ENCODE peak calls at places on chromosomes 16 and 17, in four cellular contexts. One of them, this sample, is unnamed.

GRCh38 chr17:40015005-40015997 is at the start of gene CSF3:
- DNase-seq in neuronal stem cell: no peak
- DNase-seq in choroid plexus epithelial cell: no peak
- DNase-seq in left lung: peak
- DNase-seq in this sample: no peak

GRCh38 chr17:40024901-40025300 is 9.7 kb downstream of the CSF3 start:
- DNase-seq in left lung: no peak
- DNase-seq in neuronal stem cell: no peak
- DNase-seq in choroid plexus epithelial cell: peak
- DNase-seq in this sample: no peak

GRCh38 chr16:84677017-84677803 is 22.6 kb upstream of the USP10 start:
- DNase-seq in left lung: no peak
- DNase-seq in choroid plexus epithelial cell: peak
- DNase-seq in neuronal stem cell: no peak
- DNase-seq in this sample: no peak

GRCh38 chr17:49707246-49707607 is 537 bp downstream of the SLC35B1 start:
- DNase-seq in left lung: no peak
- DNase-seq in neuronal stem cell: no peak
- DNase-seq in choroid plexus epithelial cell: peak
- DNase-seq in this sample: no peak

GRCh38 chr17:42422958-42423712 is at the start of gene CAVIN1:
- DNase-seq in choroid plexus epithelial cell: peak
- DNase-seq in left lung: peak
- DNase-seq in neuronal stem cell: peak
- DNase-seq in this sample: peak

GRCh38 chr17:74864866-74865395 is 5.2 kb upstream of the GRIN2C start:
- DNase-seq in choroid plexus epithelial cell: peak
- DNase-seq in neuronal stem cell: peak
- DNase-seq in left lung: peak
- DNase-seq in this sample: peak

GRCh38 chr16:2838928-2839327 is 8.8 kb downstream of the ZG16B start:
- DNase-seq in choroid plexus epithelial cell: peak
- DNase-seq in neuronal stem cell: peak
- DNase-seq in left lung: peak
- DNase-seq in this sample: no peak

GRCh38 chr17:31492880-31493655 is 101.6 kb downstream of the RAB11FIP4 start:
- DNase-seq in choroid plexus epithelial cell: no peak
- DNase-seq in neuronal stem cell: no peak
- DNase-seq in left lung: no peak
- DNase-seq in this sample: peak

GRCh38 chr16:81697321-81697885 is 81.7 kb upstream of the PLCG2 start:
- DNase-seq in neuronal stem cell: no peak
- DNase-seq in left lung: peak
- DNase-seq in choroid plexus epithelial cell: peak
- DNase-seq in this sample: peak

GRCh38 chr17:47317119-47317518 is 6.6 kb upstream of the EFCAB13 start:
- DNase-seq in neuronal stem cell: no peak
- DNase-seq in left lung: no peak
- DNase-seq in choroid plexus epithelial cell: no peak
- DNase-seq in this sample: no peak

GRCh38 chr16:52318259-52319008 is 228.5 kb downstream of the TOX3 start:
- DNase-seq in choroid plexus epithelial cell: no peak
- DNase-seq in left lung: no peak
- DNase-seq in neuronal stem cell: no peak
- DNase-seq in this sample: no peak

GRCh38 chr16:83901101-83901500 is 2.2 kb downstream of the MLYCD start:
- DNase-seq in left lung: no peak
- DNase-seq in neuronal stem cell: no peak
- DNase-seq in choroid plexus epithelial cell: peak
- DNase-seq in this sample: no peak

GRCh38 chr17:16419074-16419928 is 3.9 kb downstream of the TRPV2 start:
- DNase-seq in choroid plexus epithelial cell: peak
- DNase-seq in left lung: no peak
- DNase-seq in neuronal stem cell: no peak
- DNase-seq in this sample: no peak

GRCh38 chr17:3754458-3755334 is 31.0 kb downstream of the HASPIN start:
- DNase-seq in choroid plexus epithelial cell: no peak
- DNase-seq in left lung: peak
- DNase-seq in neuronal stem cell: peak
- DNase-seq in this sample: peak

GRCh38 chr17:41402161-41402560 is 4.8 kb upstream of the KRT31 start:
- DNase-seq in left lung: no peak
- DNase-seq in neuronal stem cell: no peak
- DNase-seq in choroid plexus epithelial cell: peak
- DNase-seq in this sample: no peak

GRCh38 chr17:61009619-61010018 is 332.0 kb downstream of the BCAS3 start:
- DNase-seq in choroid plexus epithelial cell: peak
- DNase-seq in neuronal stem cell: no peak
- DNase-seq in left lung: no peak
- DNase-seq in this sample: no peak

GRCh38 chr16:55955845-55956244 is 80.7 kb upstream of the CES5A start:
- DNase-seq in left lung: no peak
- DNase-seq in choroid plexus epithelial cell: no peak
- DNase-seq in neuronal stem cell: no peak
- DNase-seq in this sample: no peak

GRCh38 chr16:9139965-9140364 is 48.5 kb downstream of the HAPSTR1 start:
- DNase-seq in choroid plexus epithelial cell: peak
- DNase-seq in left lung: no peak
- DNase-seq in neuronal stem cell: no peak
- DNase-seq in this sample: no peak

GRCh38 chr17:31216053-31216751 is 80.8 kb downstream of the OMG start:
- DNase-seq in choroid plexus epithelial cell: peak
- DNase-seq in neuronal stem cell: peak
- DNase-seq in left lung: no peak
- DNase-seq in this sample: no peak

GRCh38 chr17:6503641-6504195 is 52.6 kb downstream of the PITPNM3 start:
- DNase-seq in left lung: no peak
- DNase-seq in neuronal stem cell: no peak
- DNase-seq in choroid plexus epithelial cell: no peak
- DNase-seq in this sample: no peak

GRCh38 chr17:38824899-38825761 is at the start of gene CWC25:
- DNase-seq in choroid plexus epithelial cell: peak
- DNase-seq in left lung: peak
- DNase-seq in neuronal stem cell: peak
- DNase-seq in this sample: peak

GRCh38 chr17:82283208-82283749 is 9.8 kb upstream of the CSNK1D start:
- DNase-seq in neuronal stem cell: no peak
- DNase-seq in choroid plexus epithelial cell: peak
- DNase-seq in left lung: peak
- DNase-seq in this sample: no peak

GRCh38 chr17:51627776-51628175 is 367.4 kb downstream of the UTP18 start:
- DNase-seq in choroid plexus epithelial cell: no peak
- DNase-seq in neuronal stem cell: no peak
- DNase-seq in left lung: no peak
- DNase-seq in this sample: no peak

GRCh38 chr17:21470861-21471260 is 94.7 kb downstream of the KCNJ12 start:
- DNase-seq in choroid plexus epithelial cell: no peak
- DNase-seq in neuronal stem cell: no peak
- DNase-seq in left lung: no peak
- DNase-seq in this sample: no peak

GRCh38 chr16:81940781-81941560 is 70.3 kb downstream of the SDR42E1 start:
- DNase-seq in left lung: no peak
- DNase-seq in choroid plexus epithelial cell: peak
- DNase-seq in neuronal stem cell: no peak
- DNase-seq in this sample: no peak

GRCh38 chr16:53756329-53756996 is 52.5 kb downstream of the FTO start:
- DNase-seq in left lung: no peak
- DNase-seq in neuronal stem cell: peak
- DNase-seq in choroid plexus epithelial cell: peak
- DNase-seq in this sample: no peak

GRCh38 chr16:48500981-48501380 is 109.0 kb downstream of the N4BP1 start:
- DNase-seq in choroid plexus epithelial cell: no peak
- DNase-seq in neuronal stem cell: no peak
- DNase-seq in left lung: no peak
- DNase-seq in this sample: no peak

GRCh38 chr16:17414916-17415315 is 55.8 kb downstream of the XYLT1 start:
- DNase-seq in choroid plexus epithelial cell: no peak
- DNase-seq in left lung: no peak
- DNase-seq in neuronal stem cell: no peak
- DNase-seq in this sample: no peak

GRCh38 chr16:10741844-10742243 is 1.8 kb upstream of the NUBP1 start:
- DNase-seq in left lung: no peak
- DNase-seq in choroid plexus epithelial cell: no peak
- DNase-seq in neuronal stem cell: no peak
- DNase-seq in this sample: peak

GRCh38 chr16:694187-694862 is 4.1 kb upstream of the WDR24 start:
- DNase-seq in choroid plexus epithelial cell: no peak
- DNase-seq in left lung: no peak
- DNase-seq in neuronal stem cell: no peak
- DNase-seq in this sample: no peak

GRCh38 chr17:19378416-19379293 is at the start of gene MAPK7:
- DNase-seq in choroid plexus epithelial cell: no peak
- DNase-seq in neuronal stem cell: no peak
- DNase-seq in left lung: peak
- DNase-seq in this sample: peak

GRCh38 chr16:50704245-50704644 is 10.8 kb downstream of the NOD2 start:
- DNase-seq in choroid plexus epithelial cell: no peak
- DNase-seq in left lung: no peak
- DNase-seq in neuronal stem cell: no peak
- DNase-seq in this sample: no peak

GRCh38 chr16:18789515-18789849 is 652 bp downstream of the RPS15A start:
- DNase-seq in left lung: no peak
- DNase-seq in neuronal stem cell: no peak
- DNase-seq in choroid plexus epithelial cell: no peak
- DNase-seq in this sample: no peak

GRCh38 chr17:40092581-40092980 is 7.8 kb downstream of the NR1D1 start:
- DNase-seq in neuronal stem cell: no peak
- DNase-seq in choroid plexus epithelial cell: no peak
- DNase-seq in left lung: no peak
- DNase-seq in this sample: no peak

GRCh38 chr16:60166111-60166510 is 1432.0 kb upstream of the GOT2 start:
- DNase-seq in choroid plexus epithelial cell: no peak
- DNase-seq in left lung: no peak
- DNase-seq in neuronal stem cell: no peak
- DNase-seq in this sample: no peak